ENCODE peak calls at places on chromosome 10, in seven cellular contexts. I, J, R, N, P, Z and K are unnamed samples.

GRCh38 chr10:116765549-116766162 is 23.3 kb upstream of the HSPA12A start:
- DNase-seq in I (peak; percentile 10), J (peak; percentile 29), R (no peak), N (no peak), P (no peak), Z (no peak), K (no peak)

GRCh38 chr10:44398747-44399477 is 14.0 kb upstream of the CXCL12 start:
- DNase-seq in I (no peak), J (no peak), R (no peak), N (no peak), P (no peak), Z (no peak), K (no peak)

GRCh38 chr10:110600487-110601101 is 33.1 kb downstream of the SMC3 start:
- DNase-seq in I (no peak), J (peak; percentile 77), R (peak; percentile 33), N (no peak), P (no peak), Z (peak; percentile 53), K (peak; percentile 80)

GRCh38 chr10:11741608-11742007 is 574 bp upstream of the ECHDC3 start:
- DNase-seq in I (no peak), J (no peak), R (no peak), N (no peak), P (no peak), Z (no peak), K (no peak)

GRCh38 chr10:15224948-15225347 is 56.5 kb upstream of the NMT2 start:
- DNase-seq in I (no peak), J (no peak), R (no peak), N (no peak), P (no peak), Z (no peak), K (no peak)

GRCh38 chr10:32207544-32207943 is 139.4 kb downstream of the EPC1 start:
- DNase-seq in I (peak; percentile 42), J (peak; percentile 56), R (no peak), N (no peak), P (peak; percentile 34), Z (peak; percentile 11), K (peak; percentile 63)

GRCh38 chr10:44198096-44198779 is 186.7 kb downstream of the CXCL12 start:
- DNase-seq in I (no peak), J (peak; percentile 19), R (no peak), N (no peak), P (no peak), Z (no peak), K (no peak)

GRCh38 chr10:10727812-10728211 is 289.9 kb upstream of the CELF2 start:
- DNase-seq in I (no peak), J (no peak), R (no peak), N (no peak), P (no peak), Z (no peak), K (no peak)

GRCh38 chr10:43203491-43204393 is 63.1 kb downstream of the RASGEF1A start:
- DNase-seq in I (peak; percentile 25), J (peak; percentile 19), R (no peak), N (no peak), P (no peak), Z (no peak), K (peak; percentile 15)

GRCh38 chr10:133292919-133293809 is 15.5 kb downstream of the TUBGCP2 start:
- DNase-seq in I (no peak), J (peak; percentile 48), R (no peak), N (no peak), P (no peak), Z (no peak), K (peak; percentile 47)

GRCh38 chr10:24202181-24202570 is 6.8 kb upstream of the KIAA1217 start:
- DNase-seq in I (no peak), J (no peak), R (no peak), N (no peak), P (no peak), Z (no peak), K (no peak)

GRCh38 chr10:132163278-132163765 is 23.4 kb upstream of the DPYSL4 start:
- DNase-seq in I (peak; percentile 43), J (no peak), R (peak; percentile 62), N (no peak), P (peak; percentile 36), Z (no peak), K (no peak)

GRCh38 chr10:11112718-11113117 is 95.0 kb downstream of the CELF2 start:
- DNase-seq in I (no peak), J (no peak), R (no peak), N (no peak), P (no peak), Z (no peak), K (no peak)

GRCh38 chr10:122062831-122063674 is 74.1 kb downstream of the TACC2 start:
- DNase-seq in I (peak; percentile 92), J (peak; percentile 87), R (no peak), N (peak; percentile 44), P (peak; percentile 80), Z (peak; percentile 24), K (peak; percentile 96)

GRCh38 chr10:31757374-31757773 is 171.3 kb downstream of the ARHGAP12 start:
- DNase-seq in I (peak; percentile 39), J (no peak), R (no peak), N (no peak), P (no peak), Z (no peak), K (no peak)

GRCh38 chr10:7410800-7411670 is at the start of gene SFMBT2:
- DNase-seq in I (peak; percentile 68), J (peak; percentile 76), R (peak; percentile 81), N (no peak), P (peak; percentile 73), Z (no peak), K (peak; percentile 72)

GRCh38 chr10:14413583-14413982 is 82.9 kb upstream of the FRMD4A start:
- DNase-seq in I (no peak), J (no peak), R (no peak), N (no peak), P (no peak), Z (no peak), K (no peak)

GRCh38 chr10:71978476-71978875 is 14.3 kb downstream of the CHST3 start:
- DNase-seq in I (no peak), J (no peak), R (no peak), N (no peak), P (no peak), Z (no peak), K (no peak)

GRCh38 chr10:102196893-102197292 is 29.2 kb upstream of the ELOVL3 start:
- DNase-seq in I (no peak), J (no peak), R (no peak), N (no peak), P (no peak), Z (no peak), K (no peak)

GRCh38 chr10:110843031-110843430 is 28.7 kb upstream of the PDCD4 start:
- DNase-seq in I (no peak), J (no peak), R (peak; percentile 84), N (no peak), P (no peak), Z (no peak), K (no peak)

GRCh38 chr10:79127151-79127961 is 58.6 kb downstream of the ZMIZ1 start:
- DNase-seq in I (peak; percentile 84), J (peak; percentile 93), R (no peak), N (no peak), P (peak; percentile 72), Z (no peak), K (peak; percentile 90)

GRCh38 chr10:61964059-61964709 is 62.7 kb downstream of the ARID5B start:
- DNase-seq in I (no peak), J (no peak), R (no peak), N (no peak), P (no peak), Z (no peak), K (no peak)

GRCh38 chr10:61963669-61964058 is 62.2 kb downstream of the ARID5B start:
- DNase-seq in I (no peak), J (no peak), R (no peak), N (no peak), P (no peak), Z (no peak), K (no peak)

GRCh38 chr10:61965694-61966284 is 64.3 kb downstream of the ARID5B start:
- DNase-seq in I (no peak), J (no peak), R (no peak), N (no peak), P (no peak), Z (no peak), K (no peak)

GRCh38 chr10:61967298-61967697 is 65.8 kb downstream of the ARID5B start:
- DNase-seq in I (no peak), J (no peak), R (no peak), N (no peak), P (no peak), Z (no peak), K (no peak)

GRCh38 chr10:61964949-61965693 is 63.6 kb downstream of the ARID5B start:
- DNase-seq in I (no peak), J (no peak), R (no peak), N (no peak), P (no peak), Z (no peak), K (no peak)
- H3K4me3 ChIP-seq in I (no peak overlapping the region), J (no peak overlapping the region), R (no peak overlapping the region), N (peak overlapping the region; percentile 56), P (no peak overlapping the region), Z (no peak overlapping the region), K (no peak overlapping the region)

GRCh38 chr10:3748484-3748883 is 36.5 kb downstream of the KLF6 start:
- DNase-seq in I (no peak), J (peak; percentile 27), R (no peak), N (no peak), P (no peak), Z (no peak), K (no peak)
- TF ChIP-seq CTCF in I (no peak), J (no peak), R (no peak), N (no peak), P (no peak), Z (no peak), K (no peak)

GRCh38 chr10:119539359-119539651 is 3.2 kb downstream of the RGS10 start:
- DNase-seq in I (no peak), J (no peak), R (peak; percentile 43), N (no peak), P (no peak), Z (no peak), K (no peak)

GRCh38 chr10:119541459-119542356 is 811 bp downstream of the RGS10 start:
- DNase-seq in I (peak; percentile 37), J (peak; percentile 15), R (peak; percentile 61), N (no peak), P (peak; percentile 43), Z (no peak), K (no peak)

GRCh38 chr10:119540038-119540437 is 2.5 kb downstream of the RGS10 start:
- DNase-seq in I (no peak), J (no peak), R (no peak), N (no peak), P (no peak), Z (no peak), K (no peak)

GRCh38 chr10:119542357-119542989 is at the start of gene RGS10:
- DNase-seq in I (peak; percentile 81), J (peak; percentile 84), R (peak; percentile 87), N (no peak), P (peak; percentile 82), Z (no peak), K (peak; percentile 69)

DNA sequence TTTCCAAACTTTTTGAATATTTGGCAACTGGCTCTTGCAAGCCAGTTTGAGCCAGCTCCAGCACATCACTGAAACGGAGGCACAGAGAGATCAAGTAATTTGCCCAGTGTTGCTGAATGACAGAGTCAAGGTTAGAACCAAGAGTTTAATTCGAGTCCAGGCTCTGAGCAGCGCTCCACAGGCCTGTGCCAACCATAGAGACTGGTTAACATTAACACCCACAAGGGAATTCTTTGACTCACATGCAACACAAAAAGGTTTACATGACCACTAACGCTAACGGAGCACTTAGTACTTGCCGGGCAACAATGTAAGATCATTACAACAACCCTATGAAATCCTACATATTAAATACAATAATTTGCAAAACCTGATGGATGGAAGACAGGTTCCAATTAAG is 1.5 kb downstream of the RGS10 start:
- DNase-seq in I (no peak), J (no peak), R (no peak), N (no peak), P (no peak), Z (no peak), K (no peak)
- H3K4me3 ChIP-seq in I (peak overlapping the region; percentile 65), J (no peak overlapping the region), R (peak overlapping the region; percentile 91), N (peak overlapping the region; percentile 90), P (no peak overlapping the region), Z (peak overlapping the region; percentile 71), K (peak overlapping the region; percentile 75)

GRCh38 chr10:73058057-73058591 is 38.5 kb downstream of the P4HA1 start:
- DNase-seq in I (no peak), J (no peak), R (no peak), N (no peak), P (no peak), Z (no peak), K (no peak)
- TF ChIP-seq CTCF in I (no peak), J (no peak), R (no peak), N (no peak), P (no peak), Z (no peak), K (no peak)